ENCODE peak calls at places on chromosomes 11 and 22, in four cellular contexts. One of them, this sample, is unnamed.

GRCh38 chr11:78645226-78646202 is 70.8 kb upstream of the NARS2 start:
- DNase-seq in K562: peak; percentile 78
- DNase-seq in GM12892: peak; percentile 41
- DNase-seq in H1: peak; percentile 95
- DNase-seq in this sample: peak; percentile 43

GRCh38 chr22:35379146-35379993 is 1.5 kb upstream of the HMOX1 start:
- DNase-seq in K562: no peak
- DNase-seq in GM12892: no peak
- DNase-seq in H1: no peak
- DNase-seq in this sample: no peak

GRCh38 chr11:29184939-29185890 is 831.6 kb downstream of the KCNA4 start:
- DNase-seq in K562: no peak
- DNase-seq in GM12892: no peak
- DNase-seq in H1: no peak
- DNase-seq in this sample: no peak

GRCh38 chr11:128884703-128885338 is 6.3 kb upstream of the KCNJ5 start:
- DNase-seq in K562: peak; percentile 64
- DNase-seq in GM12892: no peak
- DNase-seq in H1: peak; percentile 78
- DNase-seq in this sample: no peak

GRCh38 chr11:34859496-34859895 is 56.7 kb downstream of the APIP start:
- DNase-seq in K562: no peak
- DNase-seq in GM12892: no peak
- DNase-seq in H1: no peak
- DNase-seq in this sample: no peak

GRCh38 chr22:44538071-44538470 is 40.0 kb upstream of the RTL6 start:
- DNase-seq in K562: no peak
- DNase-seq in GM12892: no peak
- DNase-seq in H1: no peak
- DNase-seq in this sample: no peak

GRCh38 chr11:93986716-93987115 is 34.4 kb upstream of the HEPHL1 start:
- DNase-seq in K562: no peak
- DNase-seq in GM12892: no peak
- DNase-seq in H1: no peak
- DNase-seq in this sample: no peak

GRCh38 chr22:49969751-49970527 is 9.4 kb downstream of the PIM3 start:
- DNase-seq in K562: no peak
- DNase-seq in GM12892: no peak
- DNase-seq in H1: peak; percentile 47
- DNase-seq in this sample: no peak

GRCh38 chr11:59204736-59205135 is 8.0 kb downstream of the MPEG1 start:
- DNase-seq in K562: no peak
- DNase-seq in GM12892: no peak
- DNase-seq in H1: no peak
- DNase-seq in this sample: no peak

GRCh38 chr22:48595511-48595905 is 1232.2 kb downstream of the BRD1 start:
- DNase-seq in K562: no peak
- DNase-seq in GM12892: no peak
- DNase-seq in H1: no peak
- DNase-seq in this sample: no peak

GRCh38 chr11:7749456-7749855 is 43.2 kb upstream of the OVCH2 start:
- DNase-seq in K562: no peak
- DNase-seq in GM12892: no peak
- DNase-seq in H1: no peak
- DNase-seq in this sample: no peak

GRCh38 chr11:94809251-94809650 is 41.1 kb downstream of the AMOTL1 start:
- DNase-seq in K562: no peak
- DNase-seq in GM12892: no peak
- DNase-seq in H1: no peak
- DNase-seq in this sample: no peak

GRCh38 chr11:117096140-117096972 is 1.9 kb downstream of the SIK3 start:
- DNase-seq in K562: no peak
- DNase-seq in GM12892: peak; percentile 53
- DNase-seq in H1: peak; percentile 51
- DNase-seq in this sample: peak; percentile 42

GRCh38 chr11:63720611-63721010 is 39.3 kb downstream of the RTN3 start:
- DNase-seq in K562: no peak
- DNase-seq in GM12892: no peak
- DNase-seq in H1: no peak
- DNase-seq in this sample: no peak

GRCh38 chr22:39028281-39028680 is 7.4 kb downstream of the APOBEC3D start:
- DNase-seq in K562: no peak
- DNase-seq in GM12892: no peak
- DNase-seq in H1: no peak
- DNase-seq in this sample: no peak

GRCh38 chr11:69416123-69416475 is 65.4 kb upstream of the LINC01488 start:
- DNase-seq in K562: no peak
- DNase-seq in GM12892: no peak
- DNase-seq in H1: no peak
- DNase-seq in this sample: no peak

GRCh38 chr22:22458387-22458786 is 50.2 kb downstream of the ZNF280B start:
- DNase-seq in K562: no peak
- DNase-seq in GM12892: no peak
- DNase-seq in H1: no peak
- DNase-seq in this sample: no peak

GRCh38 chr11:8698917-8699441 is 16.4 kb downstream of the RPL27A start:
- DNase-seq in K562: no peak
- DNase-seq in GM12892: no peak
- DNase-seq in H1: peak; percentile 66
- DNase-seq in this sample: no peak

GRCh38 chr22:18103527-18104269 is 6.9 kb upstream of the TUBA8 start:
- DNase-seq in K562: no peak
- DNase-seq in GM12892: no peak
- DNase-seq in H1: no peak
- DNase-seq in this sample: no peak

GRCh38 chr22:41367680-41368542 is 13.8 kb upstream of the TEF start:
- DNase-seq in K562: no peak
- DNase-seq in GM12892: no peak
- DNase-seq in H1: no peak
- DNase-seq in this sample: no peak

GRCh38 chr22:27224485-27225364 is 567.3 kb downstream of the MIAT start:
- DNase-seq in K562: no peak
- DNase-seq in GM12892: no peak
- DNase-seq in H1: no peak
- DNase-seq in this sample: no peak

GRCh38 chr11:110454609-110455008 is 24.9 kb downstream of the FDX1 start:
- DNase-seq in K562: no peak
- DNase-seq in GM12892: no peak
- DNase-seq in H1: no peak
- DNase-seq in this sample: no peak

DNA sequence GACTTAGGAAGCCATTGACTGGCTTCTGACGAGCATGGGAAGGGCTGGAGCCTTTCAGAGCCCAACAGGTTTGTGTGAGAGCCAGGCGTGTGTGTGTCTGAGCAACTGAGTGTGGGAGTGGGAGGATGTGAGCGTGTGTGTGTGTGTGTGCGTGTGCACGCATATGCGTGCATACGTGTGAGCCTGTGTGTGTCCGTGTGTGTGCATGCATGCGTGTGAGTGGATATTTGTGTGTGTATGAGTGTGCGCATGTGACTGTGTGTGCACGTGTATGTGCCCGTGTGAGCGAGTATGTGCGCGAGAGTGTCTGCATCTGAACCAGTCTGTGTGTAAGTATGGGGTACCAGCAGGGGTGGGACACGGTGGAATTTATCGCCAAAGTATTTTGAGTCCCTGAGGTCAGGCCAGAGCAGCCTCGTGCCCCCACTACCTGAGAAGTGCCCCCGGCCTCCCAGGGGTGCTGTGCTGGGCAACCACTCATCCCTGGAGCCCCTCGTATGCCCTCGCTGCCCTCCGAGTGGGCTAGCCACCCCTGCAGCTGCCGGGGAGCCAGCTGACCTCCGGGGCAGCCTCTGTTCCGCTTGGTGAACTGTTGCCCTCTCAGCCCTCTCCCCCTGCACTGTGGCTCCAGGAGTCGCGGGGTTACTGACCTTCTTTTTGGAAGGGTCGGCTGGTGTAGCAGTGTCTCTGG is 38.5 kb downstream of the LRP5 start:
- DNase-seq in K562: no peak
- DNase-seq in GM12892: no peak
- DNase-seq in H1: no peak
- DNase-seq in this sample: no peak
- TF ChIP-seq TAF1 in K562: no peak
- TF ChIP-seq TAF1 in GM12892: no peak
- TF ChIP-seq TAF1 in H1: no peak
- TF ChIP-seq TAF1 in this sample: no peak

DNA sequence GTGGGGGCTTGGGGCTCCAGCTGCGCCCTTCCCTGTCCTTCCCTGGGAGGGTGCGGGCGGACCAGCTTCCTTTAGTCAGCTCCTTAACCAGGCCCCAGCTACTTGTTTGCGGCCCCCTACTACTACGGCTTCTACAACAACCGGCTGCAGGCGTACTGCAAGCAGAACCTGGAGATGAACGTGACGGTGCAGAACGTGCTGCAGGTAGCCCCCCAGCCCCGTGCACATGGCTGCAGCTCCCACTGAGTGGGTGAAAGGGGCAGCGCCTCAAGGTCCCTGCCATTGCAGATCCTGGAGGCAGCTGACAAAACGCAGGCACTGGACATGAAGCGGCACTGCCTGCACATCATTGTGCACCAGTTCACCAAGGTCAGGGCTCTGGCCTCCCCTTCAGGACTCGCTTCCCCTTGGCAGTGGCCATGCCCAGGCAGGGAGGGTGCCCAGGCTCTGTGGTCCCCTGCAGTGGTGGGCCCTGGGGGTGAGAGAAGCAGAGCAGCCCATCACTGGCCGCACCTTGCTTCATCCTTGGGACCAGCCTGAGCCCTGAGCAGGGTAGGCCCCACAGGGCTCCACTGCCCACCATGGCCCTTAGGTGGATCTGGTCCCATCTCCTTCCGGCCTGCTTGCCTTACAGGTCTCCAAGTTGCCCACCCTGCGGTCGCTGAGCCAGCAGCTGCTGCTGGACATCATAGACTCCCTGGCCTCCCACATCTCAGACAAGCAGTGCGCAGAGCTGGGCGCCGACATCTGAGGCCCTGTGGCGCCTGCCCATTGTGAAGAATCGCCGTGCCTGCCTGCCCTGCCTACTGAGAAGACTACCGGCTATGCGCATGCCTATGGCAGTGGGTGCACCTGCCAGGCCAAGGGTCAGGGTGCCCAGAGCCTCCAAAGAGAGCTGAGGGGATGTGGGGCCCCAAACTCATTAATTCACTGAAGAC is 5.1 kb downstream of the THAP7 start:
- DNase-seq in K562: no peak
- DNase-seq in GM12892: no peak
- DNase-seq in H1: no peak
- DNase-seq in this sample: no peak
- TF ChIP-seq POLR2AphosphoS5 in K562: no peak
- TF ChIP-seq POLR2AphosphoS5 in GM12892: no peak
- TF ChIP-seq POLR2AphosphoS5 in H1: no peak
- TF ChIP-seq POLR2AphosphoS5 in this sample: no peak

GRCh38 chr11:119381186-119381988 is at the start of gene USP2:
- DNase-seq in K562: peak; percentile 95
- DNase-seq in GM12892: peak; percentile 84
- DNase-seq in H1: peak; percentile 99
- DNase-seq in this sample: peak; percentile 89

GRCh38 chr11:119382101-119382500 is 611 bp upstream of the USP2 start:
- DNase-seq in K562: peak; percentile 13
- DNase-seq in GM12892: no peak
- DNase-seq in H1: no peak
- DNase-seq in this sample: no peak

GRCh38 chr11:119380816-119381185 is 689 bp downstream of the USP2 start:
- DNase-seq in K562: no peak
- DNase-seq in GM12892: no peak
- DNase-seq in H1: peak; percentile 64
- DNase-seq in this sample: no peak

GRCh38 chr11:119378851-119379465 is 2.5 kb downstream of the USP2 start:
- DNase-seq in K562: no peak
- DNase-seq in GM12892: no peak
- DNase-seq in H1: peak; percentile 57
- DNase-seq in this sample: no peak

GRCh38 chr11:119380160-119380815 is 1.2 kb downstream of the USP2 start:
- DNase-seq in K562: no peak
- DNase-seq in GM12892: no peak
- DNase-seq in H1: no peak
- DNase-seq in this sample: no peak
- TF ChIP-seq POLR2A in K562: no peak
- TF ChIP-seq POLR2A in GM12892: no peak
- TF ChIP-seq POLR2A in H1: no peak
- TF ChIP-seq POLR2A in this sample: no peak

GRCh38 chr11:70543611-70544010 is 145.3 kb downstream of the CTTN start:
- DNase-seq in K562: no peak
- DNase-seq in GM12892: no peak
- DNase-seq in H1: no peak
- DNase-seq in this sample: no peak
- TF ChIP-seq TAF1 in K562: no peak
- TF ChIP-seq TAF1 in GM12892: no peak
- TF ChIP-seq TAF1 in H1: no peak
- TF ChIP-seq TAF1 in this sample: no peak